ENCODE peak calls at places on chromosomes 7 and 10, in eight cellular contexts. I, X, W, T, V, R, J and G are unnamed samples.
A peak's percentile ranks its signal among the peaks of the same experiment; 100 is the strongest.

GRCh38 chr10:127003032-127003685 is 97.9 kb downstream of the DOCK1 start:
- DNase-seq in I (no peak), X (no peak), W (no peak), T (no peak), V (no peak), R (no peak), J (no peak), G (no peak)

GRCh38 chr10:73096041-73096451 is 620 bp downstream of the P4HA1 start:
- DNase-seq in I (peak; percentile 62), X (peak; percentile 72), W (peak; percentile 77), T (peak; percentile 83), V (no peak), R (peak; percentile 82), J (no peak), G (peak; percentile 80)

GRCh38 chr7:138169441-138169851 is 93.2 kb downstream of the AKR1D1 start:
- DNase-seq in I (peak; percentile 41), X (no peak), W (no peak), T (no peak), V (no peak), R (no peak), J (no peak), G (no peak)

GRCh38 chr7:81008901-81009300 is 90.0 kb upstream of the SEMA3C start:
- DNase-seq in I (no peak), X (no peak), W (no peak), T (no peak), V (no peak), R (no peak), J (no peak), G (no peak)

GRCh38 chr10:71212249-71213126 is at the start of gene UNC5B:
- DNase-seq in I (peak; percentile 79), X (peak; percentile 49), W (peak; percentile 90), T (peak; percentile 95), V (peak; percentile 88), R (peak; percentile 97), J (peak; percentile 91), G (peak; percentile 93)

GRCh38 chr7:101816499-101817030 is 861 bp upstream of the CUX1 start:
- DNase-seq in I (no peak), X (no peak), W (peak; percentile 50), T (peak; percentile 81), V (peak; percentile 13), R (peak; percentile 79), J (peak; percentile 69), G (peak; percentile 62)

GRCh38 chr7:34191766-34192550 is 286.6 kb downstream of the BMPER start:
- DNase-seq in I (peak; percentile 16), X (no peak), W (no peak), T (no peak), V (peak; percentile 32), R (no peak), J (peak; percentile 22), G (no peak)

GRCh38 chr10:48636901-48637300 is 32.0 kb upstream of the ARHGAP22 start:
- DNase-seq in I (no peak), X (no peak), W (no peak), T (no peak), V (no peak), R (no peak), J (no peak), G (no peak)

GRCh38 chr7:96380111-96380512 is 58.2 kb upstream of the SLC25A13 start:
- DNase-seq in I (no peak), X (no peak), W (no peak), T (no peak), V (no peak), R (no peak), J (no peak), G (no peak)

GRCh38 chr7:158689500-158689899 is 15.1 kb downstream of the NCAPG2 start:
- DNase-seq in I (no peak), X (no peak), W (no peak), T (no peak), V (no peak), R (no peak), J (no peak), G (no peak)

GRCh38 chr7:120995659-120996058 is 7.1 kb downstream of the CPED1 start:
- DNase-seq in I (no peak), X (no peak), W (no peak), T (no peak), V (peak; percentile 42), R (no peak), J (no peak), G (no peak)

GRCh38 chr10:14822879-14823755 is 14.7 kb downstream of the CDNF start:
- DNase-seq in I (peak; percentile 25), X (peak; percentile 36), W (peak; percentile 48), T (no peak), V (peak; percentile 80), R (no peak), J (peak; percentile 60), G (peak; percentile 32)

GRCh38 chr7:126574276-126574675 is 678.5 kb downstream of the GRM8 start:
- DNase-seq in I (peak; percentile 32), X (no peak), W (no peak), T (no peak), V (no peak), R (no peak), J (no peak), G (no peak)

GRCh38 chr10:93437000-93437945 is 44.9 kb downstream of the MYOF start:
- DNase-seq in I (peak; percentile 100), X (no peak), W (peak; percentile 100), T (peak; percentile 84), V (peak; percentile 71), R (no peak), J (no peak), G (peak; percentile 83)

GRCh38 chr10:98119891-98120290 is 14.6 kb upstream of the R3HCC1L start:
- DNase-seq in I (no peak), X (no peak), W (no peak), T (no peak), V (no peak), R (no peak), J (no peak), G (no peak)

GRCh38 chr10:128116187-128116586 is 10.0 kb downstream of the MKI67 start:
- DNase-seq in I (no peak), X (no peak), W (no peak), T (no peak), V (no peak), R (no peak), J (no peak), G (no peak)

GRCh38 chr7:156152380-156152779 is 340.1 kb upstream of the SHH start:
- DNase-seq in I (no peak), X (no peak), W (no peak), T (no peak), V (no peak), R (no peak), J (no peak), G (no peak)